ENCODE peak calls at places on chromosomes 2 and 18, in five cellular contexts. One of them, this sample, is unnamed.

GRCh38 chr2:148545387-148546256 is 98.9 kb upstream of the EPC2 start:
- DNase-seq in NCI-H82: peak
- DNase-seq in ureter: no peak
- DNase-seq in activated CD4-positive, alpha-beta T cell treated with anti-CD3 and anti-CD28 coated beads, Interleukin-2, amount 10 ng/mL, durations not matched to agents 24 days and 14 days: peak
- DNase-seq in RCC 7860: no peak
- DNase-seq in this sample: no peak

GRCh38 chr2:189204322-189204941 is 24.9 kb upstream of the COL5A2 start:
- DNase-seq in NCI-H82: no peak
- DNase-seq in ureter: no peak
- DNase-seq in activated CD4-positive, alpha-beta T cell treated with anti-CD3 and anti-CD28 coated beads, Interleukin-2, amount 10 ng/mL, durations not matched to agents 24 days and 14 days: no peak
- DNase-seq in RCC 7860: peak
- DNase-seq in this sample: no peak

GRCh38 chr2:70557171-70557838 is 3.7 kb upstream of the TGFA start:
- DNase-seq in NCI-H82: peak
- DNase-seq in ureter: peak
- DNase-seq in RCC 7860: peak
- DNase-seq in activated CD4-positive, alpha-beta T cell treated with anti-CD3 and anti-CD28 coated beads, Interleukin-2, amount 10 ng/mL, durations not matched to agents 24 days and 14 days: no peak
- DNase-seq in this sample: no peak

GRCh38 chr2:64525323-64525625 is 1.1 kb downstream of the AFTPH start:
- DNase-seq in RCC 7860: no peak
- DNase-seq in activated CD4-positive, alpha-beta T cell treated with anti-CD3 and anti-CD28 coated beads, Interleukin-2, amount 10 ng/mL, durations not matched to agents 24 days and 14 days: peak
- DNase-seq in ureter: no peak
- DNase-seq in NCI-H82: no peak
- DNase-seq in this sample: peak

GRCh38 chr18:5628512-5629255 is 84.9 kb upstream of the EPB41L3 start:
- DNase-seq in NCI-H82: no peak
- DNase-seq in activated CD4-positive, alpha-beta T cell treated with anti-CD3 and anti-CD28 coated beads, Interleukin-2, amount 10 ng/mL, durations not matched to agents 24 days and 14 days: peak
- DNase-seq in RCC 7860: no peak
- DNase-seq in ureter: peak
- DNase-seq in this sample: peak

GRCh38 chr2:152445791-152446201 is 110.8 kb downstream of the FMNL2 start:
- DNase-seq in NCI-H82: no peak
- DNase-seq in activated CD4-positive, alpha-beta T cell treated with anti-CD3 and anti-CD28 coated beads, Interleukin-2, amount 10 ng/mL, durations not matched to agents 24 days and 14 days: no peak
- DNase-seq in ureter: no peak
- DNase-seq in RCC 7860: peak
- DNase-seq in this sample: no peak

GRCh38 chr2:206125914-206126313 is 33.3 kb downstream of the NDUFS1 start:
- DNase-seq in RCC 7860: no peak
- DNase-seq in activated CD4-positive, alpha-beta T cell treated with anti-CD3 and anti-CD28 coated beads, Interleukin-2, amount 10 ng/mL, durations not matched to agents 24 days and 14 days: no peak
- DNase-seq in ureter: no peak
- DNase-seq in NCI-H82: no peak
- DNase-seq in this sample: no peak

GRCh38 chr2:156455366-156455975 is 19.3 kb downstream of the GPD2 start:
- DNase-seq in ureter: no peak
- DNase-seq in activated CD4-positive, alpha-beta T cell treated with anti-CD3 and anti-CD28 coated beads, Interleukin-2, amount 10 ng/mL, durations not matched to agents 24 days and 14 days: no peak
- DNase-seq in NCI-H82: no peak
- DNase-seq in RCC 7860: peak
- DNase-seq in this sample: no peak

GRCh38 chr2:39144411-39144810 is 23.6 kb upstream of the SOS1 start:
- DNase-seq in NCI-H82: no peak
- DNase-seq in ureter: no peak
- DNase-seq in activated CD4-positive, alpha-beta T cell treated with anti-CD3 and anti-CD28 coated beads, Interleukin-2, amount 10 ng/mL, durations not matched to agents 24 days and 14 days: no peak
- DNase-seq in RCC 7860: no peak
- DNase-seq in this sample: no peak

GRCh38 chr18:79399275-79400081 is 3.7 kb downstream of the NFATC1 start:
- DNase-seq in NCI-H82: no peak
- DNase-seq in activated CD4-positive, alpha-beta T cell treated with anti-CD3 and anti-CD28 coated beads, Interleukin-2, amount 10 ng/mL, durations not matched to agents 24 days and 14 days: peak
- DNase-seq in RCC 7860: no peak
- DNase-seq in ureter: no peak
- DNase-seq in this sample: peak

GRCh38 chr2:74379851-74380789 is at the start of gene DCTN1:
- DNase-seq in RCC 7860: no peak
- DNase-seq in NCI-H82: peak
- DNase-seq in ureter: peak
- DNase-seq in activated CD4-positive, alpha-beta T cell treated with anti-CD3 and anti-CD28 coated beads, Interleukin-2, amount 10 ng/mL, durations not matched to agents 24 days and 14 days: peak
- DNase-seq in this sample: no peak

GRCh38 chr18:78542204-78542603 is 437.4 kb upstream of the SALL3 start:
- DNase-seq in NCI-H82: no peak
- DNase-seq in activated CD4-positive, alpha-beta T cell treated with anti-CD3 and anti-CD28 coated beads, Interleukin-2, amount 10 ng/mL, durations not matched to agents 24 days and 14 days: no peak
- DNase-seq in RCC 7860: no peak
- DNase-seq in ureter: peak
- DNase-seq in this sample: no peak

GRCh38 chr2:99637157-99637697 is 147.4 kb upstream of the REV1 start:
- DNase-seq in RCC 7860: no peak
- DNase-seq in NCI-H82: no peak
- DNase-seq in ureter: no peak
- DNase-seq in activated CD4-positive, alpha-beta T cell treated with anti-CD3 and anti-CD28 coated beads, Interleukin-2, amount 10 ng/mL, durations not matched to agents 24 days and 14 days: no peak
- DNase-seq in this sample: peak

GRCh38 chr2:190781604-190782198 is 98.9 kb upstream of the GLS start:
- DNase-seq in NCI-H82: peak
- DNase-seq in activated CD4-positive, alpha-beta T cell treated with anti-CD3 and anti-CD28 coated beads, Interleukin-2, amount 10 ng/mL, durations not matched to agents 24 days and 14 days: peak
- DNase-seq in ureter: peak
- DNase-seq in RCC 7860: peak
- DNase-seq in this sample: peak

GRCh38 chr2:69933254-69933828 is 18.4 kb downstream of the MXD1 start:
- DNase-seq in NCI-H82: no peak
- DNase-seq in ureter: no peak
- DNase-seq in activated CD4-positive, alpha-beta T cell treated with anti-CD3 and anti-CD28 coated beads, Interleukin-2, amount 10 ng/mL, durations not matched to agents 24 days and 14 days: no peak
- DNase-seq in RCC 7860: no peak
- DNase-seq in this sample: no peak

GRCh38 chr18:23268641-23269040 is 133.4 kb downstream of the CABLES1 start:
- DNase-seq in NCI-H82: no peak
- DNase-seq in RCC 7860: no peak
- DNase-seq in ureter: no peak
- DNase-seq in activated CD4-positive, alpha-beta T cell treated with anti-CD3 and anti-CD28 coated beads, Interleukin-2, amount 10 ng/mL, durations not matched to agents 24 days and 14 days: no peak
- DNase-seq in this sample: no peak

This sample was measured in germinal center.